ENCODE peak calls at places on chromosomes 13 and 19, in five cellular contexts. C is K562; K is effector memory CD4-positive, alpha-beta T cell; Z is pancreas; Q is IMR-90. R is an unnamed sample. For H3K4me1, the result is how much of the 10 kb centered on the place peaks cover.

GRCh38 chr13:40609972-40610726 is 56.3 kb downstream of the FOXO1 start:
- DNase-seq in C (no peak), K (no peak), Z (no peak), Q (no peak), R (no peak)

GRCh38 chr13:46100191-46100877 is 4.5 kb downstream of the CPB2 start:
- DNase-seq in C (peak), K (no peak), Z (no peak), Q (no peak), R (no peak)

GRCh38 chr13:74978596-74978995 is 503.4 kb downstream of the TBC1D4 start:
- DNase-seq in C (no peak), K (no peak), Z (no peak), Q (no peak), R (no peak)

GRCh38 chr13:25608181-25608580 is 236.4 kb downstream of the ATP8A2 start:
- DNase-seq in C (no peak), K (no peak), Z (no peak), Q (no peak), R (no peak)

GRCh38 chr19:44745386-44745831 is 3.1 kb upstream of the BCL3 start:
- DNase-seq in C (peak), K (no peak), Z (peak), Q (peak), R (peak)

GRCh38 chr19:9171393-9171991 is 7.3 kb upstream of the OR7D2 start:
- DNase-seq in C (no peak), K (no peak), Z (no peak), Q (no peak), R (no peak)

GRCh38 chr13:26344980-26345379 is 91.1 kb downstream of the CDK8 start:
- DNase-seq in C (no peak), K (no peak), Z (no peak), Q (peak), R (no peak)

GRCh38 chr13:108077284-108077683 is 138.1 kb downstream of the LIG4 start:
- DNase-seq in C (no peak), K (no peak), Z (no peak), Q (no peak), R (no peak)

GRCh38 chr13:86051134-86052103 is 252.2 kb upstream of the SLITRK6 start:
- DNase-seq in C (no peak), K (no peak), Z (no peak), Q (no peak), R (no peak)

GRCh38 chr13:63112799-63113395 is 1697.2 kb upstream of the PCDH20 start:
- DNase-seq in C (no peak), K (no peak), Z (no peak), Q (no peak), R (no peak)

GRCh38 chr19:41928754-41929535 is 696 bp upstream of the ERFL start:
- DNase-seq in C (peak), K (no peak), Z (no peak), Q (no peak), R (peak)

GRCh38 chr19:13099073-13099999 is 3.3 kb downstream of the LYL1 start:
- DNase-seq in C (peak), K (peak), Z (no peak), Q (no peak), R (peak)

GRCh38 chr13:73496711-73497110 is 437.9 kb downstream of the KLF5 start:
- DNase-seq in C (no peak), K (no peak), Z (no peak), Q (no peak), R (no peak)

GRCh38 chr19:38649305-38650179 is 2.1 kb downstream of the ACTN4 start:
- DNase-seq in C (no peak), K (no peak), Z (peak), Q (no peak), R (peak)

GRCh38 chr19:38648789-38649304 is 1.4 kb downstream of the ACTN4 start:
- DNase-seq in C (no peak), K (no peak), Z (no peak), Q (no peak), R (no peak)

GRCh38 chr19:38650180-38650775 is 2.8 kb downstream of the ACTN4 start:
- DNase-seq in C (peak), K (no peak), Z (no peak), Q (no peak), R (peak)

GRCh38 chr19:38653028-38653571 is 5.7 kb downstream of the ACTN4 start:
- DNase-seq in C (no peak), K (no peak), Z (peak), Q (peak), R (peak)

GRCh38 chr19:38650911-38651584 is 3.6 kb downstream of the ACTN4 start:
- DNase-seq in C (no peak), K (no peak), Z (no peak), Q (peak), R (no peak)
- H3K4me1 ChIP-seq in C (under half), K (under half), Z (half or more), Q (under half), R (under half)

GRCh38 chr13:110388141-110388943 is 81.3 kb downstream of the COL4A2 start:
- DNase-seq in C (no peak), K (no peak), Z (no peak), Q (peak), R (no peak)
- H3K27ac ChIP-seq in C (no peak), K (no peak), Z (peak), Q (peak), R (peak)

DNA sequence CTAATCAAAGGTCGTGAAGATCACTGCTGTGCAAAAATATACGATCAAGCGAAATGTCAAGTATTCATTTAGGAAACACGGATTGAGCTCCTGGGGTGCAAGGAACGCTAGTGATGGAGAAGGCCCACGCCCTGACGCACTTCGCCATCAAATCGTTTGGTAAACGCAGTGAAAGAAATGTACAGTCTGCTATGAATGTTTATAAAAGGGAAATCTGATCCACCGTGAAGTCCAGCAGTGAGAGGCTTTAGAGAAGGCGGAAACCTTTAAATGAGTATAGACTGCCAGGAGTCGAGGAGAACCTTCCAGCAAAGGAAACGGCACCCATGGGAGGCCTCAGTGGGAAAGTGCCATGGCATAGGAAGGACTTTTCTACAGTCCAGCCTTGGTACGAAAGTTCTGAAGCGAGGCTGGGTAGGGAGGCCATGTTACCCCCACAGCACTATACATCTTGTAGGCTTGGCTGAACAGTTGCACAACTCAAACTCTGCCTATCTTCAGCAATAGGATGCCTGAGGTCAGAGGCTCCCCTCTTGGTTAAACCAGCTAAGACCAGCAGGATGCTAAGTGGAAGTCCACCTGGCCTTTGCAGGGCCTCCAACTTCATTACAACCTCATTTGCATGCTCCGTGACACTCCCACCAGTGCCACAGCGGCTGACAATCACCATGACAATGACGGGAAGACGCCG is 20.4 kb downstream of the PCID2 start:
- DNase-seq in C (no peak), K (no peak), Z (no peak), Q (peak), R (no peak)
- H3K4me1 ChIP-seq in C (under half), K (under half), Z (under half), Q (under half), R (under half)

DNA sequence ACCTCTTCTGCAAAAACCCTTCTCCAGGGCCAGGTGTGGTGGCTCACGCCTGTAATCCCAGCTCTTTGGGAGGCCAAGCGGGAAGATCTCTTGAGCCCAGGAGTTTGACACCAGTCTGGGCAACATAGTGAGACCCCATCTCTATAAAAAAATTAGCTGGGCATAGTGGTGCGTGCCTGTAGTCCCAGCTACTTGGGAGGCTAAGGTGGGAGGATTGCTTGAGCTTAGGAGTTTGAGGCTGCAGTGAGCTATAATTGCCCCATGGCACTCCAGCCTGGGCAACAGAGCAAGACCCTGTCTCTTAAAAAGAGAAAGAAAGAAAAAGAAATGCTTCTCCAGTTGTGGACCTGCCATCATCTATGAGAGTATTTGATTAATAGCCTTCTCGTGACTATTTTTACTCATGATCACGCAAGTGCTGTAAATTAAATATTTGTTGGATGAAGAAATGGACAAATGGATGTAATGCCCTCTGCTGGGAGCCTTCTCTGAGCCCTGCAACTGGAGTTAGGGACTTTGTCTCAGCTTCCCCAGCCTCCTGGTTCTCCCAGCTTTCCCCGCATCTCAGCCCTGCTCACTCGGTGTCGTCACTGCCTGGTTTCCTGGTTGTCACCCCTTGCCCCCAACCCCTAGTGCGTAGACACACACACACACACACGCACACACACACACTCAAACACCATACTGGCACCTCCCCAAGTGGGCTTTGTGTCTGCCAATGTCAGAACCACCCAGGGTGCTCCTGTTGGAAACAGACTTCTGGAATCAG is 12.2 kb downstream of the WIZ start:
- DNase-seq in C (no peak), K (no peak), Z (no peak), Q (peak), R (no peak)
- H3K27ac ChIP-seq in C (no peak), K (no peak), Z (peak), Q (peak), R (no peak)

R was measured in colonic mucosa.